ENCODE peak calls at places on chromosome X, in seven cellular contexts. U is endodermal cell, M is brain microvascular endothelial cell, E is lung, S is lower lobe of right lung, C is psoas muscle, I is osteoblast. Z is an unnamed sample. For H3K27me3 and H3K36me3, the result is how much of the 10 kb centered on the place peaks cover.

GRCh38 chrX:120664081-120664480 is 34.2 kb upstream of the C1GALT1C1 start:
- DNase-seq in U (no peak), E (no peak), S (no peak), C (no peak), M (no peak), I (peak), Z (peak)

GRCh38 chrX:154542723-154543424 is 3.8 kb downstream of the G6PD start:
- DNase-seq in M (no peak), U (no peak), S (peak), C (no peak), E (peak), I (peak), Z (no peak)

GRCh38 chrX:43493751-43494150 is 162.3 kb upstream of the MAOA start:
- DNase-seq in S (no peak), I (no peak), C (no peak), E (no peak), M (no peak), U (no peak), Z (no peak)

GRCh38 chrX:107496786-107497185 is 47.3 kb downstream of the FRMPD3 start:
- DNase-seq in S (no peak), C (no peak), E (no peak), M (no peak), I (no peak), U (no peak), Z (no peak)

GRCh38 chrX:78327370-78328048 is at the start of gene CYSLTR1:
- DNase-seq in U (no peak), I (no peak), E (no peak), M (no peak), S (no peak), C (no peak), Z (no peak)

GRCh38 chrX:109774136-109774535 is 41.1 kb upstream of the ACSL4 start:
- DNase-seq in I (no peak), C (no peak), M (no peak), E (no peak), U (no peak), S (no peak), Z (no peak)

GRCh38 chrX:118976599-118977340 is 2.4 kb downstream of the LONRF3 start:
- DNase-seq in S (peak), U (peak), E (peak), C (peak), M (no peak), I (peak), Z (peak)

GRCh38 chrX:120144178-120144844 is 14.1 kb upstream of the RHOXF2 start:
- DNase-seq in E (no peak), C (no peak), M (no peak), S (no peak), I (no peak), U (no peak), Z (no peak)

GRCh38 chrX:46311581-46312120 is 233.6 kb downstream of the ZNF674 start:
- DNase-seq in U (no peak), S (no peak), I (peak), C (no peak), M (no peak), E (no peak), Z (no peak)

GRCh38 chrX:5080812-5081211 is 1147.9 kb downstream of the NLGN4X start:
- DNase-seq in U (no peak), C (no peak), S (no peak), E (no peak), I (no peak), M (no peak), Z (no peak)

GRCh38 chrX:9988762-9989161 is 21.6 kb downstream of the CLDN34 start:
- DNase-seq in C (no peak), U (no peak), S (no peak), I (no peak), M (no peak), E (no peak), Z (no peak)

GRCh38 chrX:140586951-140587350 is 82.1 kb upstream of the SOX3 start:
- DNase-seq in S (no peak), M (no peak), E (no peak), I (no peak), C (no peak), U (no peak), Z (no peak)

GRCh38 chrX:87583679-87584078 is 66.1 kb downstream of the KLHL4 start:
- DNase-seq in U (peak), C (no peak), I (no peak), E (no peak), M (no peak), S (no peak), Z (no peak)

GRCh38 chrX:133838761-133839676 is 146.4 kb downstream of the GPC3 start:
- DNase-seq in S (no peak), E (peak), M (no peak), I (no peak), C (no peak), U (peak), Z (peak)

GRCh38 chrX:64186974-64187761 is 18.3 kb downstream of the AMER1 start:
- DNase-seq in C (no peak), E (no peak), U (no peak), M (no peak), I (peak), S (no peak), Z (no peak)

GRCh38 chrX:19544693-19545305 is 29.5 kb upstream of the MAP3K15 start:
- DNase-seq in M (peak), S (no peak), U (peak), E (peak), C (no peak), I (peak), Z (peak)

GRCh38 chrX:97705936-97706335 is 822.2 kb downstream of the RPA4 start:
- DNase-seq in S (no peak), E (no peak), M (no peak), I (no peak), C (no peak), U (no peak), Z (no peak)

GRCh38 chrX:9267415-9267814 is 197.4 kb upstream of the TBL1X start:
- DNase-seq in I (no peak), E (no peak), M (no peak), U (no peak), C (no peak), S (no peak), Z (no peak)

GRCh38 chrX:1425381-1425780 is 27.3 kb downstream of the ASMTL start:
- DNase-seq in E (no peak), S (peak), M (no peak), C (no peak), I (no peak), U (no peak), Z (no peak)

GRCh38 chrX:45774961-45775360 is 574.3 kb upstream of the DIPK2B start:
- DNase-seq in U (no peak), C (peak), I (no peak), M (peak), E (no peak), S (no peak), Z (no peak)

GRCh38 chrX:9362529-9362928 is 102.3 kb upstream of the TBL1X start:
- DNase-seq in C (no peak), I (no peak), E (no peak), M (no peak), U (no peak), S (no peak), Z (no peak)

GRCh38 chrX:23792861-23793553 is 10.0 kb downstream of the SAT1 start:
- DNase-seq in C (no peak), S (no peak), U (no peak), M (no peak), I (no peak), E (peak), Z (no peak)

GRCh38 chrX:8988456-8988855 is 45.5 kb downstream of the FAM9B start:
- DNase-seq in U (no peak), C (peak), E (no peak), S (peak), M (peak), I (peak), Z (peak)

GRCh38 chrX:848366-848765 is 217.8 kb downstream of the SHOX start:
- DNase-seq in E (no peak), S (no peak), C (no peak), U (no peak), I (no peak), M (no peak), Z (no peak)

GRCh38 chrX:24424948-24425347 is 40.1 kb upstream of the PDK3 start:
- DNase-seq in U (no peak), I (peak), M (peak), S (no peak), E (no peak), C (peak), Z (no peak)

GRCh38 chrX:12949927-12950656 is 24.8 kb upstream of the TMSB4X start:
- DNase-seq in M (peak), I (peak), U (no peak), S (peak), E (peak), C (peak), Z (peak)

GRCh38 chrX:98480606-98481005 is 1596.9 kb downstream of the RPA4 start:
- DNase-seq in E (no peak), C (no peak), U (no peak), S (no peak), I (no peak), M (no peak), Z (no peak)

GRCh38 chrX:1727531-1728027 is 112.7 kb downstream of the ASMT start:
- DNase-seq in C (no peak), E (no peak), I (no peak), M (peak), S (no peak), U (peak), Z (no peak)

GRCh38 chrX:10190367-10190766 is 33.6 kb downstream of the CLCN4 start:
- DNase-seq in U (no peak), M (peak), I (peak), E (peak), S (no peak), C (no peak), Z (peak)

GRCh38 chrX:68697465-68698125 is 50.1 kb downstream of the STARD8 start:
- DNase-seq in U (no peak), E (no peak), M (no peak), S (no peak), C (no peak), I (no peak), Z (no peak)
- H3K27ac ChIP-seq in U (no peak), E (peak), M (no peak), S (peak), C (peak), I (no peak), Z (no peak)

GRCh38 chrX:115606861-115607260 is 45.9 kb downstream of the PLS3 start:
- DNase-seq in I (no peak), E (no peak), U (peak), M (no peak), C (no peak), S (no peak), Z (no peak)

GRCh38 chrX:115603534-115604074 is 42.6 kb downstream of the PLS3 start:
- DNase-seq in E (no peak), U (no peak), S (no peak), I (no peak), M (no peak), C (no peak), Z (no peak)

GRCh38 chrX:115598556-115598955 is 37.6 kb downstream of the PLS3 start:
- DNase-seq in E (no peak), I (no peak), S (no peak), U (no peak), C (no peak), M (no peak), Z (no peak)

GRCh38 chrX:115602729-115603389 is 41.9 kb downstream of the PLS3 start:
- DNase-seq in E (no peak), U (no peak), C (no peak), M (no peak), I (no peak), S (no peak), Z (no peak)

DNA sequence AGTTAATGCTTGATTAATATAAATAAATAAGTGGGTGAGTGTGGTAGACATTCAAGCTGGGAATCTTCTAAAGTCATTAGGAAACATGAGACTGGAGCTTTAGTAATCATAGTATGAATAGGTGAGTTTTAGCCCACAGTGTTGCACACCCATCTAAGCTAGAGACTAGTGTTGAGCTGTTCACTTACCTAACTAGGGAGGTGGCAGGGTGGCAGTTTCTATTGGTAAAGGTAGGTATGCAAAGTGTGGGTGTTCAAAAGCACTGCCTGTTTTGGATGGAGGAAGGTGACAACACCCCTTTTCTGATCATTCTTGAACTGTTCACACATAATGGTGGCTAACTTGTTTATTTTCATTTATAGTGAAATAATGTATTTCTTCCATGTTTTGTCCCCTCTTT is 41.3 kb downstream of the PLS3 start:
- DNase-seq in I (no peak), E (no peak), C (no peak), M (no peak), U (no peak), S (no peak), Z (no peak)
- H3K27me3 ChIP-seq in I (under half), E (under half), C (under half), M (under half), U (under half), S (under half), Z (under half)

GRCh38 chrX:52811065-52811625 is at the start of gene XAGE5:
- DNase-seq in C (no peak), S (no peak), M (no peak), I (no peak), E (no peak), U (no peak), Z (no peak)
- H3K36me3 ChIP-seq in C (under half), S (under half), M (under half), I (under half), E (under half), U (under half), Z (under half)

DNA sequence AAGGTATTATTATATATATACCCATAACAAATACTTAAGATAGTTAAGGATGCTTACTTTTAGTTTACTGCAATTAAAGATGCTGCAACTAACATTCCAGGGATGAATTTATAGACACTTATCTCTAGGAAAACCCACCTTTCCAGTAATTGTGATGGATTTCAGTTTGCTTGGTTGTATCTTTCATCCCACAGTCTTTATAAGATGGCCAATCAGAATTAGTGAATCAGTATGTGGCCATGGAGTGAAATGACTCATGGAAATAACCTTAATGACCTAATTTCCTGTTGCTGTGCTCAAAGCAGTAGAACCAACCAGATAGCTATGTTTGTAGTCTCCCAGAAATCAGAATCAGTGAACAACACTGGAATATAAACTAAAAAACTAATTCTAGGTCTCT is 26.4 kb downstream of the MOSPD2 start:
- DNase-seq in S (no peak), E (no peak), M (peak), C (no peak), I (no peak), U (no peak), Z (peak)
- H3K27ac ChIP-seq in S (no peak), E (no peak), M (peak), C (no peak), I (peak), U (no peak), Z (no peak)

GRCh38 chrX:153377727-153378126 is 23.4 kb downstream of the PNMA6E start:
- DNase-seq in C (no peak), U (no peak), M (no peak), S (no peak), I (peak), E (no peak), Z (no peak)
- H3K27me3 ChIP-seq in C (under half), U (under half), M (under half), S (under half), I (under half), E (under half), Z (under half)